ENCODE peak calls at places on chromosomes 11 and 22, in nine cellular contexts. R, F, H, U, P, A, J, Y and C are unnamed samples.

GRCh38 chr22:20551805-20552449 is 44.5 kb downstream of the MED15 start:
- DNase-seq in P (no peak), R (no peak), H (no peak), A (peak), U (no peak), J (peak), F (peak), Y (no peak), C (peak)

GRCh38 chr11:117900720-117901440 is 24.4 kb upstream of the FXYD6 start:
- DNase-seq in J (peak), Y (no peak), F (no peak), A (no peak), H (no peak), U (peak), P (no peak), R (no peak), C (no peak)

GRCh38 chr11:117874253-117874909 is 2.1 kb downstream of the FXYD6 start:
- DNase-seq in U (no peak), R (no peak), P (no peak), H (peak), J (no peak), A (no peak), Y (no peak), F (no peak), C (no peak)

GRCh38 chr22:17920145-17920605 is 104.2 kb downstream of the MICAL3 start:
- DNase-seq in P (peak), J (no peak), R (peak), U (peak), A (no peak), Y (no peak), F (no peak), H (peak), C (no peak)

GRCh38 chr11:61955031-61955415 is 4.9 kb downstream of the BEST1 start:
- DNase-seq in U (peak), R (no peak), Y (no peak), H (peak), F (peak), J (peak), A (no peak), P (peak), C (no peak)

GRCh38 chr11:17805873-17806272 is 71.3 kb downstream of the KCNC1 start:
- DNase-seq in J (no peak), P (no peak), Y (no peak), U (no peak), A (no peak), H (no peak), R (no peak), F (no peak), C (no peak)

GRCh38 chr22:40603088-40603605 is 33.4 kb downstream of the MRTFA start:
- DNase-seq in J (no peak), R (no peak), Y (no peak), A (no peak), P (peak), F (peak), U (no peak), H (no peak), C (no peak)

GRCh38 chr11:95923730-95924413 is at the start of gene MTMR2:
- DNase-seq in Y (peak), U (peak), J (peak), H (peak), F (peak), R (peak), P (peak), A (peak), C (peak)

GRCh38 chr11:134560566-134561347 is 148.7 kb upstream of the B3GAT1 start:
- DNase-seq in P (no peak), H (peak), R (no peak), A (no peak), F (no peak), J (peak), Y (no peak), U (no peak), C (no peak)

GRCh38 chr11:72443016-72443415 is 8.7 kb upstream of the CLPB start:
- DNase-seq in J (no peak), F (peak), A (no peak), H (no peak), U (no peak), P (no peak), R (no peak), Y (no peak), C (no peak)

GRCh38 chr22:47134222-47134621 is 371.8 kb downstream of the TBC1D22A start:
- DNase-seq in F (no peak), P (no peak), U (no peak), Y (no peak), H (no peak), A (no peak), R (no peak), J (no peak), C (no peak)

GRCh38 chr11:118051611-118052461 is 25.0 kb upstream of the TMPRSS4 start:
- DNase-seq in R (peak), F (no peak), H (no peak), A (peak), P (no peak), Y (no peak), U (no peak), J (no peak), C (no peak)

GRCh38 chr11:74357449-74357848 is 40.8 kb downstream of the PGM2L1 start:
- DNase-seq in R (no peak), J (no peak), P (no peak), F (no peak), H (no peak), A (no peak), Y (no peak), U (no peak), C (no peak)
- H3K27ac ChIP-seq in R (no peak), J (no peak), P (no peak), F (no peak), H (no peak), A (no peak), Y (no peak), U (no peak), C (no peak)

GRCh38 chr22:39350803-39351688 is 1.3 kb downstream of the SYNGR1 start:
- DNase-seq in U (no peak), Y (no peak), J (no peak), P (no peak), F (no peak), H (no peak), A (no peak), R (no peak), C (no peak)

GRCh38 chr22:39351689-39352214 is 2.0 kb downstream of the SYNGR1 start:
- DNase-seq in U (no peak), Y (no peak), J (no peak), A (no peak), P (peak), F (peak), R (peak), H (no peak), C (no peak)

GRCh38 chr22:39352301-39352867 is 2.6 kb downstream of the SYNGR1 start:
- DNase-seq in U (no peak), F (no peak), R (no peak), A (no peak), P (no peak), H (no peak), J (no peak), Y (no peak), C (no peak)

GRCh38 chr22:39355080-39355479 is 5.3 kb downstream of the SYNGR1 start:
- DNase-seq in P (no peak), U (no peak), F (no peak), H (no peak), J (no peak), A (no peak), Y (no peak), R (no peak), C (no peak)

GRCh38 chr22:39353346-39353745 is 3.6 kb downstream of the SYNGR1 start:
- DNase-seq in A (no peak), U (no peak), Y (no peak), J (no peak), F (peak), R (no peak), P (no peak), H (no peak), C (no peak)
- H3K27ac ChIP-seq in A (no peak), U (no peak), Y (no peak), J (no peak), F (no peak), R (no peak), P (no peak), H (no peak), C (peak)

GRCh38 chr11:111734383-111735261 is 31.6 kb downstream of the PPP2R1B start:
- DNase-seq in Y (no peak), U (no peak), P (no peak), H (no peak), F (peak), J (no peak), A (no peak), R (no peak), C (no peak)
- H3K27ac ChIP-seq in Y (peak), U (peak), P (peak), H (no peak), F (peak), J (peak), A (no peak), R (peak), C (peak)

DNA sequence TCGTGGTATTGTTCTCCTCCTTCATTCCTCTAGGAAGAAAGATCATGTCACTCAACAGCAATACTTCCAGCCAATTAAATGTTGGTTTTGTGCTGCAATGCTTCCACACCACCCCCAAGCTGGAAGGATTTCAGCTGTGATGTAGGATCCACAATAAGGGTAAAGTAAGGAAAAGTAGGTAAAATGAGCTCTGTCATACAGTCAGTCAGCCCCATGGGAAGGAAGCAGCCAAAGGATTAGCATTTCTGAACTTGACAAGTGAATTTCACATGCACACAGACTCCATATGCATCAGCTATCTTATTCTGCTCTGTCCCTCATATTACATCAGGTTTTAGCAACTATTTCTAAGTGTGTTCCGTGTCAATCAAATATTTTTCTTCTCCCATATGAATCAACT is 197.9 kb downstream of the TTC28 start:
- DNase-seq in R (no peak), A (no peak), J (no peak), F (no peak), P (no peak), Y (no peak), U (no peak), H (no peak), C (no peak)
- H3K27ac ChIP-seq in R (no peak), A (no peak), J (no peak), F (no peak), P (no peak), Y (no peak), U (no peak), H (no peak), C (no peak)